ENCODE peak calls at places on chromosomes 2 and 18, in eight cellular contexts. E, G, J, F, V, M, W and H are unnamed samples.
A peak's percentile ranks its signal among the peaks of the same experiment; 100 is the strongest.

GRCh38 chr2:56185582-56186046 is 1.8 kb downstream of the CCDC85A start:
- DNase-seq in J (no peak), E (peak; percentile 38), G (peak; percentile 46), V (peak; percentile 49), M (no peak), W (no peak), F (no peak), H (no peak)

GRCh38 chr2:23622966-23623665 is 238.1 kb downstream of the KLHL29 start:
- DNase-seq in F (no peak), V (no peak), M (no peak), J (no peak), W (no peak), G (no peak), E (no peak), H (no peak)

GRCh38 chr18:9726936-9727335 is 18.8 kb downstream of the RAB31 start:
- DNase-seq in M (no peak), W (no peak), F (no peak), V (no peak), J (no peak), G (no peak), E (no peak), H (no peak)

GRCh38 chr2:169363570-169364150 is 1.3 kb upstream of the LRP2 start:
- DNase-seq in E (peak; percentile 23), G (peak; percentile 50), J (no peak), V (peak; percentile 22), F (peak; percentile 8), M (peak; percentile 63), W (peak; percentile 27), H (no peak)

GRCh38 chr18:9537638-9538037 is 62.3 kb downstream of the RALBP1 start:
- DNase-seq in J (no peak), E (no peak), M (no peak), W (no peak), V (no peak), G (peak; percentile 51), F (no peak), H (no peak)

GRCh38 chr2:235010117-235010729 is 58.4 kb downstream of the SH3BP4 start:
- DNase-seq in F (peak; percentile 77), E (no peak), G (no peak), W (no peak), J (no peak), V (no peak), M (no peak), H (no peak)

GRCh38 chr2:28544915-28545589 is 49.2 kb downstream of the PLB1 start:
- DNase-seq in G (no peak), W (no peak), F (peak; percentile 90), J (no peak), E (peak; percentile 79), V (no peak), M (peak; percentile 68), H (no peak)

GRCh38 chr2:153477096-153477555 is 1.4 kb downstream of the RPRM start:
- DNase-seq in E (no peak), F (no peak), W (no peak), M (no peak), V (no peak), G (no peak), J (no peak), H (no peak)

GRCh38 chr2:23670245-23670592 is 256.7 kb downstream of the ATAD2B start:
- DNase-seq in F (no peak), J (no peak), M (no peak), E (no peak), V (no peak), W (no peak), G (no peak), H (no peak)

GRCh38 chr18:48894799-48895346 is 55.9 kb downstream of the SMAD7 start:
- DNase-seq in J (no peak), M (no peak), E (no peak), G (no peak), F (no peak), V (no peak), W (no peak), H (no peak)

GRCh38 chr2:174300114-174300513 is 34.6 kb upstream of the SP9 start:
- DNase-seq in E (no peak), F (no peak), W (no peak), J (no peak), G (no peak), M (no peak), V (no peak), H (no peak)

GRCh38 chr2:158753561-158754302 is 41.4 kb upstream of the DAPL1 start:
- DNase-seq in V (peak; percentile 71), W (peak; percentile 84), G (no peak), F (peak; percentile 63), M (peak; percentile 55), E (peak; percentile 41), J (no peak), H (no peak)

GRCh38 chr2:233118601-233119000 is 58.5 kb downstream of the INPP5D start:
- DNase-seq in W (no peak), G (no peak), E (no peak), V (no peak), M (no peak), J (no peak), F (no peak), H (no peak)

GRCh38 chr2:205706769-205707375 is 24.6 kb downstream of the NRP2 start:
- DNase-seq in W (no peak), J (peak; percentile 29), F (no peak), G (peak; percentile 85), E (peak; percentile 35), M (peak; percentile 67), V (no peak), H (no peak)

GRCh38 chr2:109331081-109331480 is 202.1 kb downstream of the SH3RF3 start:
- DNase-seq in E (no peak), F (no peak), G (no peak), W (no peak), V (no peak), J (no peak), M (no peak), H (no peak)

GRCh38 chr2:187774551-187775071 is 220.4 kb upstream of the TFPI start:
- DNase-seq in M (no peak), V (no peak), F (no peak), J (no peak), E (no peak), W (no peak), G (no peak), H (no peak)

GRCh38 chr2:145874466-145874865 is 1354.5 kb upstream of the ZEB2 start:
- DNase-seq in W (no peak), J (no peak), F (no peak), M (no peak), E (no peak), G (no peak), V (no peak), H (no peak)

DNA sequence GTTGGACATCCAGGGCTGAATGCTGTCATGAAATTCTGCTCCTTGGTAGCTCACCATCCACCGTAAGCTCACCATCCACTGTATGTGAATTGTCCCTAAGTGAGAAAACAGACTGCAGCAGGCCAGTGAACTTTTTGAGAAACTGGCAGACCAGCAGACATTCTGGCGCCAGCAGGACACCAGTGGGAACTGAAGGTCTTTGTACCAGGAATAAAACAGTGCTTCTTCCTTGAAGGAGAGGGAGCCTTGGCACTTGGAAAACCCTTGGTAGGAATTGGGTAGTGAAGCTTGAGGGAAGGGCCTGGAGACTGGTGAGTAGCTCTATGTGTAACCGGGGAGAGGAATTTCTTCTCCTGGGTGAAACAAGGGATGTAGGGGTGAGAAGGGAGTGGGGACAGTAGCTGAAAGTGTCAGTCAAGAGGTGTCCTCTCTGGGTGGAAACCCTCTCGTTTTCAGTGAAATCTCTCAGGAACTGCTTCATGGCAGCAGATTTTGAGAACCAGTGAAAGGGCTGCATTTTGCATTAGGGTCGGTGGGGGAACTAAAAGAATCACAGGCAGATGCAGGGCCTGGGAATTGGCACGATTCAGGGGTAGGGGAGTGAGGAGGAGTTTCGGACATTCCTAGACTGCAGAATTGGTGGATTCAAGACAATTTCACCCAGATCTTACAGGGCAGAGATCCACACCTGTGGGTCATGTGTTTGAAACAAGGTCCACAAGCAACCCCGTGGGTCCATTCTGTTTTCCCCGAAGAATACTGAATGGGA is 131.4 kb upstream of the DLX2 start:
- DNase-seq in M (no peak), G (no peak), J (no peak), V (no peak), E (peak; percentile 41), F (peak; percentile 60), W (no peak), H (no peak)
- H3K4me1 ChIP-seq in M (peaks cover 15% of the 10 kb centered on the region), G (no peaks in the 10 kb centered on the region), J (peaks cover 30% of the 10 kb centered on the region), V (peaks cover 18% of the 10 kb centered on the region), E (no peaks in the 10 kb centered on the region), F (peaks cover 6% of the 10 kb centered on the region), W (no peaks in the 10 kb centered on the region), H (peaks cover 4% of the 10 kb centered on the region)

GRCh38 chr2:52512760-52513159 is 1254.8 kb upstream of the CHAC2 start:
- DNase-seq in W (no peak), G (no peak), E (no peak), M (no peak), J (no peak), F (no peak), V (no peak), H (no peak)
- H3K27ac ChIP-seq in W (no peak overlapping the region), G (no peak overlapping the region), E (no peak overlapping the region), M (no peak overlapping the region), J (no peak overlapping the region), F (no peak overlapping the region), V (no peak overlapping the region), H (no peak overlapping the region)

DNA sequence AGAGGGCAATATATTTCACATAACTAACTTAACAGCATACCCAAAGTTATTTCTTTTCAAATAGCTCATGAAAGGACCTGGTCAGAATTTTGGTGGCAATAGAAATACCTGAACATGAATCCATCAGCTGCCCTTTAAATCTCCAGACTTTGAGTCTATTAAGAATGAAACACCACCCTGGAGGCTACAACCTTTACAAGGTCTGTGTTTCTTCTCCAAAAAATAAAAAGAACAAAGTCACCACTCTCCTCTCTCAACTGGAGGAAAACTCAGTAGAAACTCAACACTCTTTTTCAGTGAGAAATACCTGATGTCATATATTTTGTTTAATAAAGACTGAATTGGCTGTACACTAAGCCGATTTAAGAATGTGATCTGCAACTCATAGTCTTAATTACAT is 204.3 kb downstream of the AGPS start:
- DNase-seq in M (no peak), W (no peak), G (no peak), V (no peak), E (no peak), F (no peak), J (no peak), H (no peak)
- H3K4me1 ChIP-seq in M (no peaks in the 10 kb centered on the region), W (peaks cover 8% of the 10 kb centered on the region), G (no peaks in the 10 kb centered on the region), V (no peaks in the 10 kb centered on the region), E (no peaks in the 10 kb centered on the region), F (no peaks in the 10 kb centered on the region), J (peaks cover 5% of the 10 kb centered on the region), H (no peaks in the 10 kb centered on the region)

GRCh38 chr2:119857742-119858141 is 98.0 kb downstream of the PTPN4 start:
- DNase-seq in F (no peak), M (no peak), E (no peak), G (no peak), J (no peak), V (no peak), W (no peak), H (no peak)

GRCh38 chr2:119853777-119854399 is 94.2 kb downstream of the PTPN4 start:
- DNase-seq in W (no peak), J (no peak), M (no peak), F (no peak), V (no peak), G (no peak), E (no peak), H (no peak)

GRCh38 chr2:119852214-119852613 is 92.5 kb downstream of the PTPN4 start:
- DNase-seq in J (no peak), G (no peak), W (no peak), F (no peak), E (no peak), V (no peak), M (no peak), H (no peak)

GRCh38 chr2:119859528-119859927 is 99.8 kb downstream of the PTPN4 start:
- DNase-seq in M (no peak), G (no peak), J (no peak), E (no peak), V (no peak), F (no peak), W (peak; percentile 7), H (no peak)

GRCh38 chr2:119856469-119856901 is 96.8 kb downstream of the PTPN4 start:
- DNase-seq in G (no peak), E (no peak), V (no peak), W (no peak), J (no peak), F (peak; percentile 50), M (peak; percentile 15), H (no peak)
- H3K27ac ChIP-seq in G (no peak overlapping the region), E (no peak overlapping the region), V (no peak overlapping the region), W (peak overlapping the region; percentile 74), J (no peak overlapping the region), F (no peak overlapping the region), M (no peak overlapping the region), H (no peak overlapping the region)